ENCODE peak calls at places on chromosomes 13 and 19, in seven cellular contexts. M is foreskin fibroblast, I is fibroblast of lung, D is mesothelial cell of epicardium, U is neural crest cell, Z is astrocyte of the spinal cord, O is type B pancreatic cell. P is an unnamed sample.

GRCh38 chr13:44317752-44318550 is 55.7 kb upstream of the SERP2 start:
- DNase-seq in M (peak; percentile 43), I (peak; percentile 67), D (no peak), U (no peak), Z (peak; percentile 69), O (no peak), P (peak; percentile 53)

GRCh38 chr19:17762505-17763229 is 11.4 kb downstream of the FCHO1 start:
- DNase-seq in M (peak; percentile 46), I (peak; percentile 54), D (no peak), U (peak; percentile 71), Z (peak; percentile 61), O (no peak), P (peak; percentile 75)

GRCh38 chr19:55442372-55443044 is 592 bp downstream of the SHISA7 start:
- DNase-seq in M (no peak), I (no peak), D (no peak), U (no peak), Z (no peak), O (no peak), P (no peak)

GRCh38 chr13:33090755-33091454 is 74.7 kb downstream of the KL start:
- DNase-seq in M (no peak), I (no peak), D (no peak), U (no peak), Z (no peak), O (no peak), P (no peak)

GRCh38 chr19:15252398-15253018 is 20.3 kb upstream of the EPHX3 start:
- DNase-seq in M (peak; percentile 51), I (peak; percentile 55), D (no peak), U (peak; percentile 26), Z (peak; percentile 46), O (no peak), P (peak; percentile 65)

GRCh38 chr13:21033224-21033855 is 28.0 kb downstream of the LATS2 start:
- DNase-seq in M (peak; percentile 33), I (peak; percentile 66), D (no peak), U (no peak), Z (peak; percentile 62), O (no peak), P (peak; percentile 44)

GRCh38 chr13:43232866-43233265 is 209.5 kb downstream of the DNAJC15 start:
- DNase-seq in M (peak; percentile 87), I (peak; percentile 95), D (no peak), U (no peak), Z (peak; percentile 48), O (no peak), P (peak; percentile 95)

GRCh38 chr19:19591133-19591825 is 27.2 kb downstream of the PBX4 start:
- DNase-seq in M (peak; percentile 98), I (peak; percentile 98), D (no peak), U (no peak), Z (peak; percentile 89), O (no peak), P (peak; percentile 98)

GRCh38 chr19:7196721-7197168 is 97.5 kb downstream of the INSR start:
- DNase-seq in M (no peak), I (peak; percentile 59), D (no peak), U (no peak), Z (no peak), O (no peak), P (no peak)

GRCh38 chr19:44738603-44739585 is 9.6 kb upstream of the BCL3 start:
- DNase-seq in M (no peak), I (no peak), D (no peak), U (no peak), Z (no peak), O (no peak), P (no peak)

GRCh38 chr13:21511841-21512240 is 52.7 kb upstream of the ZDHHC20 start:
- DNase-seq in M (no peak), I (no peak), D (no peak), U (no peak), Z (peak; percentile 62), O (no peak), P (peak; percentile 21)

GRCh38 chr13:82467626-82468025 is 1414.6 kb downstream of the SLITRK1 start:
- DNase-seq in M (no peak), I (no peak), D (no peak), U (no peak), Z (no peak), O (no peak), P (no peak)

GRCh38 chr19:6470173-6470572 is 6.1 kb downstream of the CRB3 start:
- DNase-seq in M (no peak), I (no peak), D (no peak), U (no peak), Z (no peak), O (no peak), P (no peak)

GRCh38 chr13:48043789-48044503 is 6.4 kb downstream of the NUDT15 start:
- DNase-seq in M (peak; percentile 52), I (peak; percentile 62), D (no peak), U (no peak), Z (peak; percentile 67), O (no peak), P (no peak)

GRCh38 chr19:53868091-53868891 is 608 bp downstream of the MYADM start:
- DNase-seq in M (peak; percentile 54), I (peak; percentile 52), D (no peak), U (no peak), Z (peak; percentile 53), O (peak; percentile 78), P (peak; percentile 68)

GRCh38 chr19:13998426-13998825 is 7.7 kb downstream of the RFX1 start:
- DNase-seq in M (no peak), I (no peak), D (no peak), U (no peak), Z (no peak), O (no peak), P (no peak)

GRCh38 chr19:15869109-15869555 is 28.7 kb downstream of the CYP4F2 start:
- DNase-seq in M (peak; percentile 9), I (peak; percentile 4), D (no peak), U (no peak), Z (no peak), O (no peak), P (peak; percentile 60)

GRCh38 chr13:24692541-24692940 is 12.3 kb downstream of the ATP12A start:
- DNase-seq in M (peak; percentile 13), I (no peak), D (no peak), U (no peak), Z (peak; percentile 73), O (no peak), P (peak; percentile 16)

GRCh38 chr13:112740502-112741131 is 50.8 kb downstream of the ATP11A start:
- DNase-seq in M (peak; percentile 76), I (peak; percentile 89), D (no peak), U (no peak), Z (peak; percentile 45), O (no peak), P (peak; percentile 26)

GRCh38 chr13:23615677-23616076 is 45.5 kb downstream of the TNFRSF19 start:
- DNase-seq in M (no peak), I (no peak), D (no peak), U (no peak), Z (peak; percentile 66), O (no peak), P (no peak)

GRCh38 chr13:98910501-98910951 is 67.3 kb downstream of the DOCK9 start:
- DNase-seq in M (peak; percentile 54), I (peak; percentile 28), D (no peak), U (no peak), Z (peak; percentile 56), O (no peak), P (peak; percentile 51)

GRCh38 chr13:80475718-80476117 is 134.8 kb upstream of the SPRY2 start:
- DNase-seq in M (no peak), I (no peak), D (no peak), U (no peak), Z (no peak), O (no peak), P (no peak)

GRCh38 chr13:75873499-75873898 is 237.4 kb downstream of the LMO7 start:
- DNase-seq in M (no peak), I (no peak), D (no peak), U (no peak), Z (no peak), O (no peak), P (no peak)

GRCh38 chr13:75875450-75875849 is 239.3 kb downstream of the LMO7 start:
- DNase-seq in M (no peak), I (no peak), D (no peak), U (no peak), Z (no peak), O (no peak), P (no peak)

GRCh38 chr13:75879656-75880055 is 243.5 kb downstream of the LMO7 start:
- DNase-seq in M (no peak), I (no peak), D (no peak), U (no peak), Z (no peak), O (no peak), P (no peak)

GRCh38 chr13:75877092-75877491 is 241.0 kb downstream of the LMO7 start:
- DNase-seq in M (no peak), I (no peak), D (no peak), U (no peak), Z (no peak), O (no peak), P (no peak)

GRCh38 chr13:75876371-75877050 is 240.4 kb downstream of the LMO7 start:
- DNase-seq in M (peak; percentile 55), I (peak; percentile 82), D (no peak), U (peak; percentile 57), Z (peak; percentile 68), O (no peak), P (peak; percentile 80)
- TF ChIP-seq CTCF in M (peak; percentile 91), I (peak; percentile 98), D (peak; percentile 94), U (peak; percentile 93), Z (peak; percentile 90), O (peak; percentile 95), P (peak; percentile 90)

GRCh38 chr13:39047560-39047959 is 9.3 kb downstream of the NHLRC3 start:
- DNase-seq in M (no peak), I (no peak), D (no peak), U (no peak), Z (no peak), O (no peak), P (no peak)
- TF ChIP-seq CTCF in M (peak; percentile 3), I (no peak), D (no peak), U (peak; percentile 53), Z (peak; percentile 21), O (peak; percentile 40), P (no peak)

GRCh38 chr13:37277435-37278144 is 172.1 kb upstream of the CSNK1A1L start:
- DNase-seq in M (peak; percentile 27), I (no peak), D (no peak), U (no peak), Z (no peak), O (no peak), P (peak; percentile 70)
- TF ChIP-seq CTCF in M (no peak), I (no peak), D (no peak), U (no peak), Z (no peak), O (no peak), P (no peak)

DNA sequence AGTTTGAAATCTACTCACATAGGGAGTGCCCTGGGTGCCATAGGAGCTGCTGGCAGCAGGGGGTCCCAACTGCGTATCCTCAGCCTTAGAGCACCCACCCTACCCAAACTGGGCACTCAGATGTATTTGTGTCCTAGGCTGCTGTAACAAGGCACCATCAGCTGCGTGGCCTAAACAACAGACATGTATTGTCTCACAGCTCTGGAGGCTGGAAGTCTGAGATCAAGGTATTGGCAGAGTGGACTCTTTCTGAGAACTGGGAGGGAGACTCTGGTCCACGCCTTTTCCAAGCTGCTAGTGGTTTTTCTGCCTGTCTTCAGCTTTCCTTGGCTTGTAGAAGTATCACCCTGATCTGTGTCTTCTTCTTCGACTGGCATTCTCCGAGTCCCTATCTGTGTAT is 83.6 kb downstream of the FGF14 start:
- DNase-seq in M (no peak), I (no peak), D (no peak), U (no peak), Z (no peak), O (no peak), P (no peak)
- TF ChIP-seq CTCF in M (no peak), I (no peak), D (no peak), U (no peak), Z (no peak), O (no peak), P (no peak)

P was measured in MCF 10A.